ENCODE peak calls at places on chromosomes 13 and 19, in nine cellular contexts. S is type B pancreatic cell, A is mesothelial cell of epicardium, O is epithelial cell of proximal tubule, I is heart right ventricle, J is BE2C, C is tibial artery, N is mucosa of descending colon, G is heart left ventricle. Z is an unnamed sample.

GRCh38 chr19:35533822-35534521 is 716 bp downstream of the GAPDHS start:
- DNase-seq in A (no peak), N (peak), O (no peak), C (no peak), I (peak), S (no peak), G (no peak), J (no peak), Z (no peak)

GRCh38 chr19:28715157-28715556 is 497.8 kb downstream of the UQCRFS1 start:
- DNase-seq in I (no peak), A (no peak), G (no peak), C (no peak), O (no peak), J (no peak), S (no peak), N (no peak), Z (no peak)

GRCh38 chr13:110281736-110282135 is 25.2 kb downstream of the COL4A1 start:
- DNase-seq in I (no peak), S (no peak), A (no peak), J (no peak), G (no peak), C (no peak), O (no peak), N (no peak), Z (peak)

GRCh38 chr13:110350509-110350908 is 43.4 kb downstream of the COL4A2 start:
- DNase-seq in I (no peak), C (no peak), A (no peak), N (no peak), J (no peak), O (no peak), S (no peak), G (no peak), Z (no peak)

GRCh38 chr13:41942462-41943094 is 18.3 kb downstream of the VWA8 start:
- DNase-seq in S (no peak), A (no peak), O (peak), J (peak), I (no peak), C (no peak), G (no peak), N (no peak), Z (no peak)

GRCh38 chr13:100987993-100988392 is 313.4 kb upstream of the TMTC4 start:
- DNase-seq in A (no peak), O (no peak), J (no peak), G (no peak), I (no peak), C (no peak), N (no peak), S (no peak), Z (no peak)

GRCh38 chr13:95255072-95255732 is 46.0 kb downstream of the ABCC4 start:
- DNase-seq in O (no peak), I (no peak), S (no peak), J (no peak), G (no peak), A (no peak), N (no peak), C (no peak), Z (no peak)

GRCh38 chr19:47176627-47177090 is 46.0 kb downstream of the SAE1 start:
- DNase-seq in J (no peak), O (no peak), C (peak), A (no peak), G (no peak), S (no peak), N (no peak), I (no peak), Z (no peak)

GRCh38 chr13:110334841-110335490 is 27.9 kb downstream of the COL4A2 start:
- DNase-seq in C (no peak), A (no peak), J (no peak), O (no peak), I (no peak), G (no peak), N (no peak), S (no peak), Z (no peak)

GRCh38 chr19:18520848-18521691 is 800 bp downstream of the ELL start:
- DNase-seq in C (peak), I (peak), A (peak), G (no peak), O (no peak), S (no peak), N (peak), J (peak), Z (no peak)

GRCh38 chr13:109154146-109154545 is 524.7 kb downstream of the MYO16 start:
- DNase-seq in G (no peak), S (no peak), C (no peak), N (no peak), O (no peak), I (no peak), J (peak), A (no peak), Z (no peak)

GRCh38 chr13:109157275-109157674 is 527.9 kb downstream of the MYO16 start:
- DNase-seq in C (no peak), A (no peak), S (no peak), O (no peak), J (no peak), N (no peak), G (no peak), I (no peak), Z (no peak)

GRCh38 chr13:109154546-109154945 is 525.1 kb downstream of the MYO16 start:
- DNase-seq in J (no peak), A (no peak), C (no peak), I (no peak), G (no peak), S (no peak), O (no peak), N (no peak), Z (no peak)

GRCh38 chr13:109156181-109156935 is 526.9 kb downstream of the MYO16 start:
- DNase-seq in N (no peak), A (no peak), J (no peak), I (peak), G (no peak), S (no peak), O (no peak), C (no peak), Z (no peak)

GRCh38 chr13:109155301-109155761 is 525.9 kb downstream of the MYO16 start:
- DNase-seq in N (no peak), A (no peak), G (no peak), S (no peak), I (no peak), O (no peak), J (no peak), C (no peak), Z (no peak)
- TF ChIP-seq CTCF in N (no peak), A (no peak), G (no peak), S (no peak), I (no peak), O (no peak), J (no peak), C (no peak), Z (peak)

GRCh38 chr19:616276-616675 is 17.1 kb downstream of the POLRMT start:
- DNase-seq in N (no peak), A (no peak), G (no peak), J (no peak), I (no peak), S (no peak), C (no peak), O (no peak), Z (no peak)

GRCh38 chr19:613732-614567 is 19.4 kb downstream of the POLRMT start:
- DNase-seq in G (no peak), J (no peak), S (no peak), N (no peak), C (no peak), A (no peak), O (no peak), I (no peak), Z (no peak)

GRCh38 chr19:617551-618246 is 15.6 kb downstream of the POLRMT start:
- DNase-seq in O (no peak), S (no peak), A (no peak), I (no peak), G (no peak), C (no peak), J (no peak), N (no peak), Z (no peak)

GRCh38 chr19:616732-617526 is 16.4 kb downstream of the POLRMT start:
- DNase-seq in S (no peak), I (no peak), G (no peak), A (no peak), C (no peak), N (no peak), J (no peak), O (no peak), Z (no peak)

GRCh38 chr19:615619-616018 is 17.7 kb downstream of the POLRMT start:
- DNase-seq in O (no peak), J (no peak), A (no peak), S (no peak), C (no peak), G (no peak), I (no peak), N (no peak), Z (no peak)
- TF ChIP-seq CTCF in O (no peak), J (no peak), A (no peak), S (no peak), C (no peak), G (no peak), I (no peak), N (no peak), Z (no peak)

GRCh38 chr19:16901491-16902175 is 12.8 kb downstream of the F2RL3 start:
- DNase-seq in I (no peak), S (no peak), A (no peak), N (no peak), J (no peak), C (no peak), O (no peak), G (peak), Z (no peak)

GRCh38 chr19:16896913-16897571 is 8.2 kb downstream of the F2RL3 start:
- DNase-seq in C (peak), O (peak), G (peak), N (peak), S (peak), A (peak), I (peak), J (peak), Z (peak)

GRCh38 chr19:16898306-16899015 is 9.7 kb downstream of the F2RL3 start:
- DNase-seq in G (peak), J (no peak), A (no peak), C (no peak), I (no peak), O (no peak), N (no peak), S (no peak), Z (no peak)

GRCh38 chr19:16897572-16898056 is 8.8 kb downstream of the F2RL3 start:
- DNase-seq in A (no peak), J (no peak), C (no peak), G (no peak), N (no peak), I (no peak), S (no peak), O (no peak), Z (no peak)

GRCh38 chr19:16899566-16900075 is 10.8 kb downstream of the F2RL3 start:
- DNase-seq in I (no peak), G (peak), N (peak), A (no peak), S (no peak), C (no peak), O (no peak), J (peak), Z (no peak)
- TF ChIP-seq CTCF in I (peak), G (peak), N (peak), A (peak), S (peak), C (peak), O (peak), J (peak), Z (peak)

DNA sequence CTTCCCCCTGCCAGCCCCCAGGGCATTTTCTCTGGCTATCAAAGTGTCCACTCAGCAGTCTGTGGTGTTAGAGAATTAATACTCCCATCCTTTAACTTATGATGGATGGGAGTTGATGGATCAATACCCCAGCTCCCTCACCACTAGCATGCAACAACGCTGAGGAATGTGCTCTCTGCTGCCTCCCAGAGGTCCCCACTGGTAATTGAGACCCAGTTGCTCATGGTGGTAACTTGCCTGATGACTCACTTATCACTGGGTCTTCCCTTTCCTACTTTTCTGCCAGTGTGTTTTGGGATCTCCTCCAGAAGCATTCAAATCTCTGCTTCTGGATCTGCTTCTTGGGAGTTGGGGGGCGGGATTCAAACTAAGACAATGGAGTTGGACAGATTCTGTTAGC is 20.3 kb upstream of the CACNA1A start:
- DNase-seq in N (no peak), G (no peak), O (no peak), C (no peak), J (peak), A (no peak), I (no peak), S (no peak), Z (no peak)
- TF ChIP-seq CTCF in N (no peak), G (peak), O (peak), C (no peak), J (peak), A (no peak), I (peak), S (peak), Z (peak)

GRCh38 chr19:31232220-31232619 is 117.0 kb downstream of the TSHZ3 start:
- DNase-seq in O (no peak), I (no peak), J (no peak), N (no peak), A (no peak), G (no peak), C (no peak), S (no peak), Z (no peak)
- TF ChIP-seq CTCF in O (peak), I (no peak), J (no peak), N (no peak), A (no peak), G (no peak), C (no peak), S (peak), Z (peak)

DNA sequence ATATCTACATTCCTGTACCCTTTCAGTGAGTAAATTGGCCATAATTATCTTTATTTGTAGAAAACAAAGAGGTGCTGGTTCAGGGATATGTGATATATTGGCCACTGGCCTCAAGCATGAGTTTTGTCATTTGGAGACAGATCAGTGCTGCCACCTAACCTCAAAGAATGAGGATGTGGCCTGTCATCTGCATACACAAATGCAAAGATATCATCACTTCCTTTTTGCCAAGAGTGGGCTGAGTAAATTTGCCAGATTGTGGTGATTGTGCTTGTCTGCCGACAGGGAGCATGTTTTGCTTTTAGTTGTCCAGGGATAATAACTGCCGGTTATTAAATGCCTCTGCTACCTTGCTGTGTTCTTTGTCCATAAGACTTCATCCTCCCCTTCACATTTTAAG is 44.2 kb downstream of the WASF3 start:
- DNase-seq in C (no peak), O (no peak), J (no peak), I (no peak), N (peak), A (no peak), S (no peak), G (no peak), Z (no peak)
- TF ChIP-seq CTCF in C (no peak), O (peak), J (no peak), I (peak), N (no peak), A (no peak), S (no peak), G (no peak), Z (peak)

GRCh38 chr19:2631213-2631821 is 71.2 kb downstream of the GNG7 start:
- DNase-seq in I (no peak), O (no peak), S (no peak), C (no peak), A (no peak), J (no peak), G (no peak), N (no peak), Z (no peak)

GRCh38 chr19:2630352-2631001 is 72.0 kb downstream of the GNG7 start:
- DNase-seq in I (no peak), N (no peak), A (no peak), J (no peak), S (no peak), G (no peak), O (no peak), C (no peak), Z (no peak)

GRCh38 chr19:2627855-2628254 is 74.6 kb downstream of the GNG7 start:
- DNase-seq in I (no peak), A (no peak), O (no peak), C (no peak), J (no peak), S (no peak), G (no peak), N (no peak), Z (no peak)

GRCh38 chr19:2628597-2628996 is 73.9 kb downstream of the GNG7 start:
- DNase-seq in N (no peak), I (no peak), S (no peak), A (no peak), O (no peak), C (no peak), G (no peak), J (no peak), Z (no peak)

DNA sequence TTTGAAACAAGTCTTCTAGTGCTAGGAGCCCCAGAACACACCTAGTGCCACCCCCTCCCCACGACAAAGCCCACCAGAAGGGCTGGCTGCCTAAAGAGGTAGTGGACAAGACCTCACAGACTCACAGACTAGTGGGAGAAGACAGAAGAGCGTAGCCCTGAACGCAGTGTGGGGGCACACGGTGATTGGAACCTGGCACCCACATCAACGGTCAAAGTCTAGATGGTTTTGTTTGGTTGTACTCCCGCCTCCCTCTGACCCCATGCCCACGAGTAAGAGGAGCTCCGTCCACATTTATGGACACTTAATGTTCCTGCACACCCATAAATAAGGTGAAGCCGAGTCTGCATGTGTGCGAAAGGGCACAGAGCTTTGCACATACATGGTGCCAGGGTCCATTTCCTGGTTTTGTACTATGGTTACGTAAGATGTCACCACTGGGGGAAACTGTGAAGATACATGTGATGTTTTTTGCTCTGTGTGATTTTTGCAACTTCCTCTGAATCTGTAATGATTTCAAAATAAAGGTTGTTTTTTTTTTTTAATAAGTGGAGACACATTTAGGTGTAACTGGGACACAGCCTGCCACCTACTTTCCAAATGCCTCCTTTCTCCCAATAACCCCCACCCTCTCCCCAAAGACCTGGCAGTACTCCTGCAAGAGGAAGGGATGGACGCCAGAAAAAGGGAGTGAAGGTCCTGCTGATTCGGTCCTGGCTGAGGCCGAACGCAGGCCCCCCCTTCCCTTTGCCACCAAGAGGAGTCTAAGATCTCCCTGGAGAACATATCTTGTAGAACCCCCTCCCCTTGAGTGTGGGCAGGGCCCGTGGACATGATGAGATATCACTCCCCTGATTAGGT is 72.8 kb downstream of the GNG7 start:
- DNase-seq in A (no peak), C (no peak), O (no peak), I (no peak), J (no peak), N (peak), G (no peak), S (no peak), Z (no peak)
- TF ChIP-seq CTCF in A (no peak), C (no peak), O (no peak), I (no peak), J (no peak), N (no peak), G (no peak), S (no peak), Z (no peak)

GRCh38 chr19:31000913-31001312 is 348.3 kb downstream of the TSHZ3 start:
- DNase-seq in G (no peak), O (no peak), I (no peak), C (no peak), J (no peak), N (no peak), S (no peak), A (no peak), Z (no peak)

GRCh38 chr19:30999726-31000125 is 349.5 kb downstream of the TSHZ3 start:
- DNase-seq in G (no peak), A (no peak), O (no peak), S (no peak), J (no peak), I (no peak), N (no peak), C (no peak), Z (no peak)

GRCh38 chr19:30997222-30997621 is 352.0 kb downstream of the TSHZ3 start:
- DNase-seq in J (no peak), N (no peak), G (no peak), C (no peak), O (no peak), S (no peak), I (no peak), A (no peak), Z (no peak)

GRCh38 chr19:31002852-31003251 is 346.4 kb downstream of the TSHZ3 start:
- DNase-seq in N (peak), I (no peak), C (no peak), A (no peak), S (no peak), J (no peak), G (no peak), O (no peak), Z (no peak)
- TF ChIP-seq CTCF in N (no peak), I (no peak), C (no peak), A (no peak), S (peak), J (no peak), G (no peak), O (peak), Z (peak)

GRCh38 chr19:57613941-57614743 is at the start of gene ZNF134:
- DNase-seq in N (peak), A (peak), O (peak), C (peak), S (peak), J (peak), G (peak), I (peak), Z (peak)
- TF ChIP-seq CTCF in N (no peak), A (no peak), O (peak), C (no peak), S (peak), J (peak), G (peak), I (peak), Z (peak)

Z was measured in osteocyte.